ENCODE peak calls at places on chromosomes 11 and 22, in seven cellular contexts. W is sigmoid colon, V is GM23338, Y is prostate gland, R is upper lobe of left lung, X is endothelial cell of umbilical vein, D is HepG2. H is an unnamed sample. For H3K36me3, the result is how much of the 10 kb centered on the place peaks cover.

GRCh38 chr22:42906605-42907338 is 49.7 kb upstream of the ARFGAP3 start:
- DNase-seq in W (peak), X (peak), V (no peak), R (no peak), D (no peak), Y (no peak), H (no peak)

GRCh38 chr11:28017816-28018215 is 90.1 kb downstream of the KIF18A start:
- DNase-seq in R (no peak), Y (no peak), D (no peak), X (no peak), W (no peak), V (no peak), H (no peak)

GRCh38 chr11:96316869-96317268 is 26.1 kb downstream of the MAML2 start:
- DNase-seq in Y (peak), D (no peak), V (no peak), W (no peak), X (no peak), R (no peak), H (no peak)

GRCh38 chr11:45110562-45110961 is 35.9 kb upstream of the PRDM11 start:
- DNase-seq in Y (peak), W (peak), D (peak), R (no peak), V (peak), X (peak), H (peak)

GRCh38 chr22:43860831-43861230 is 1.5 kb downstream of the SULT4A1 start:
- DNase-seq in W (peak), V (no peak), D (no peak), Y (no peak), R (no peak), X (no peak), H (no peak)

GRCh38 chr22:24526191-24526590 is 28.7 kb downstream of the GUCD1 start:
- DNase-seq in X (no peak), Y (no peak), R (no peak), V (no peak), W (no peak), D (no peak), H (no peak)

GRCh38 chr22:41052661-41053490 is 39.5 kb upstream of the EP300 start:
- DNase-seq in D (peak), V (no peak), Y (no peak), W (no peak), R (no peak), X (no peak), H (no peak)

GRCh38 chr11:45803981-45804805 is 756 bp upstream of the SLC35C1 start:
- DNase-seq in W (peak), Y (peak), D (peak), X (peak), R (peak), V (peak), H (peak)

GRCh38 chr11:18492888-18493287 is 33.9 kb downstream of the TSG101 start:
- DNase-seq in Y (no peak), D (no peak), V (peak), R (no peak), X (no peak), W (no peak), H (no peak)

GRCh38 chr11:8287297-8288070 is 23.8 kb upstream of the LMO1 start:
- DNase-seq in X (no peak), W (peak), D (no peak), Y (no peak), V (no peak), R (no peak), H (no peak)

GRCh38 chr11:94928146-94928995 is 45.0 kb downstream of the CWC15 start:
- DNase-seq in R (no peak), Y (no peak), W (no peak), V (no peak), D (no peak), X (peak), H (no peak)

GRCh38 chr11:83219095-83219494 is 25.6 kb downstream of the ANKRD42 start:
- DNase-seq in X (no peak), V (peak), W (no peak), R (no peak), D (peak), Y (no peak), H (no peak)

GRCh38 chr11:19160839-19161238 is 40.9 kb downstream of the CSRP3 start:
- DNase-seq in W (no peak), Y (no peak), X (peak), D (no peak), V (no peak), R (no peak), H (no peak)

GRCh38 chr11:67600324-67601029 is 6.3 kb upstream of the NDUFV1 start:
- DNase-seq in X (no peak), D (no peak), W (no peak), V (no peak), Y (no peak), R (no peak), H (peak)

GRCh38 chr22:50261615-50262459 is at the start of gene MAPK12:
- DNase-seq in D (no peak), Y (no peak), X (peak), R (peak), V (peak), W (no peak), H (no peak)

GRCh38 chr22:29060931-29061330 is 700 bp downstream of the C22orf31 start:
- DNase-seq in R (no peak), X (no peak), D (no peak), V (no peak), Y (no peak), W (no peak), H (no peak)

GRCh38 chr11:61985863-61986262 is 18.4 kb upstream of the FTH1 start:
- DNase-seq in Y (no peak), V (no peak), W (no peak), X (no peak), D (no peak), R (no peak), H (no peak)

GRCh38 chr11:69587454-69588081 is 53.4 kb upstream of the CCND1 start:
- DNase-seq in D (peak), V (no peak), R (no peak), W (no peak), Y (no peak), X (peak), H (no peak)

GRCh38 chr11:46075168-46075567 is 46.1 kb downstream of the PHF21A start:
- DNase-seq in R (no peak), V (no peak), D (no peak), X (peak), W (no peak), Y (peak), H (no peak)

GRCh38 chr11:107598225-107599139 is 7.5 kb downstream of the ELMOD1 start:
- DNase-seq in Y (no peak), R (no peak), W (no peak), X (peak), V (peak), D (no peak), H (no peak)

GRCh38 chr22:46062971-46063631 is 86.1 kb upstream of the WNT7B start:
- DNase-seq in Y (no peak), X (no peak), D (no peak), V (no peak), W (peak), R (no peak), H (peak)

GRCh38 chr11:25423436-25424184 is 908.3 kb upstream of the ANO3 start:
- DNase-seq in X (no peak), W (no peak), V (peak), R (no peak), D (no peak), Y (no peak), H (no peak)

GRCh38 chr22:19559956-19560355 is 35.7 kb upstream of the CLDN5 start:
- DNase-seq in V (no peak), R (no peak), X (no peak), W (peak), Y (no peak), D (no peak), H (no peak)

GRCh38 chr11:62000539-62001446 is 33.4 kb upstream of the FTH1 start:
- DNase-seq in V (no peak), W (no peak), Y (no peak), X (no peak), R (no peak), D (peak), H (no peak)

GRCh38 chr11:126991596-126991995 is 9.0 kb downstream of the KIRREL3 start:
- DNase-seq in V (no peak), Y (no peak), D (no peak), R (no peak), W (no peak), X (no peak), H (no peak)

GRCh38 chr11:126992065-126992803 is 8.3 kb downstream of the KIRREL3 start:
- DNase-seq in R (no peak), D (no peak), V (no peak), W (no peak), X (no peak), Y (no peak), H (no peak)

GRCh38 chr11:126990716-126991480 is 9.7 kb downstream of the KIRREL3 start:
- DNase-seq in Y (no peak), D (no peak), R (no peak), X (no peak), V (no peak), W (no peak), H (no peak)

GRCh38 chr11:126988655-126989054 is 11.9 kb downstream of the KIRREL3 start:
- DNase-seq in V (no peak), W (no peak), D (no peak), X (no peak), Y (no peak), R (no peak), H (no peak)

DNA sequence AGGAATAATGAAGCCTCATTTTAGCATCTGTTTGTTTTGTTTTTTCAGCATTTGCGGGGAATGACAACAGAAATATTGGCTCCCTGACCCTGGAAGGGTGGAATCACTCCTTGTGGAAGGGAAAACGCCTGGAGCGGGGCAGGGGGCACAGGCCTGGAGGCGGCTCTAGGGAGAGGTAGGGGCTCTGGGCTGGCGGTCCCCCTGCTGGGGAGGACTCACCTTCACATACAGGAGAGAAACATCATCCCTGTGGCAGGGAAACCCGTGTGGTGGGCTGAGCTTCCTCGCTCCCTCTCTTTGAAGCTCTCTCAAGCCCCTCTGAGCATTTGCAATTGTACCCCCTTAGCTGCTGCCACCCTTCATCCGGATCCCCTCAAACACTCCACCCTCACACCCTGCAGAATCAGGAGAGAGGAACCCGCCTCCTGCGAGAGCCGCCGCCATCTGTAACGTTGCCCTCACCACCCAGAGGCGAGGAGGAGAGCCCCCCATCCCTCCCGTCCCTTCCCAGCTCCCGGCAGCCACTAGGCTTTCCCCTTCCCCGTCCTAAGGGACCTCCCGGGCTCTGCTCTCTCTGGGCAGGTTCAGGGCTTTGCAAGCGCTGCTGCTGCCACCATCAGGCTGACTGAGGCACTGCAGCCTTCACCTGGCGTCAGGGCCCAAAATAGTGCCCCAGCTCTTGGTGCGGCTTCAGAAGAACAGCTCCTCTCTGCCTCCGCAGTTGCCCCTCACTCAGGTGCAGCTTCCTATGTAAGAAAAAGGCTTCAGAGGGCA is 10.4 kb downstream of the KIRREL3 start:
- DNase-seq in Y (peak), V (peak), R (peak), D (peak), X (peak), W (peak), H (peak)
- H3K4me3 ChIP-seq in Y (no peak), V (peak), R (no peak), D (no peak), X (no peak), W (no peak), H (no peak)

GRCh38 chr11:130187096-130187495 is 27.5 kb downstream of the ST14 start:
- DNase-seq in W (no peak), V (no peak), R (no peak), Y (no peak), X (no peak), D (no peak), H (no peak)
- H3K36me3 ChIP-seq in W (under half), V (under half), R (under half), Y (under half), X (under half), D (under half), H (under half)

DNA sequence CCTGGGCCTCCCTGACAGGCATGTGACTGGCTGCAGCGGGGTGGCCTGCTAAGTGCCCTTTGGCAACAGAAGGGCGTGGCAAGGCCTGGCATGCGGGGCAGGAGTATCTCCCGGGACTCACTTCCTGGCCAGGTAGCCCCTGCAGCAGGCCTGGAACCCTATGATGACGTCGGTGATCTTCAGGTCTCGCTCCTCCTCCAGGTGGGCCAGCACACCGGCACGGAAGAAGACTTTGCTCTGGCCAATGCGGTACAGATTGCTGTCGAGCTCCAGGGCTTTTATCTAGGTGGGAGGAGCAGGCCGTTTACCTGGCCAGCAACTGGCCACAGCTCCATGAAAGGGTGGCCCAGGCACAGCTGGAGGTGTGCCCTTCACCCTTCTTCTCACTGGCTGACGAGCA is 50.9 kb downstream of the APOL1 start:
- DNase-seq in Y (no peak), R (no peak), X (no peak), V (no peak), W (no peak), D (no peak), H (peak)
- TF ChIP-seq POLR2AphosphoS5 in Y (no peak), R (no peak), X (no peak), V (no peak), W (peak), D (no peak), H (peak)

GRCh38 chr11:36186797-36187196 is 102.4 kb downstream of the COMMD9 start:
- DNase-seq in Y (no peak), R (no peak), W (no peak), V (no peak), X (no peak), D (no peak), H (no peak)
- H3K4me3 ChIP-seq in Y (no peak), R (no peak), W (no peak), V (no peak), X (no peak), D (no peak), H (no peak)

GRCh38 chr11:65621460-65621859 is 5.9 kb downstream of the PCNX3 start:
- DNase-seq in Y (no peak), W (no peak), D (no peak), R (peak), X (no peak), V (no peak), H (no peak)

GRCh38 chr11:65620666-65621065 is 5.1 kb downstream of the PCNX3 start:
- DNase-seq in W (no peak), V (no peak), Y (no peak), R (peak), D (no peak), X (no peak), H (no peak)

GRCh38 chr11:65617990-65618751 is 2.6 kb downstream of the PCNX3 start:
- DNase-seq in D (no peak), X (no peak), V (no peak), R (peak), Y (no peak), W (no peak), H (no peak)

GRCh38 chr11:65618763-65619162 is 3.2 kb downstream of the PCNX3 start:
- DNase-seq in W (no peak), Y (no peak), V (no peak), X (no peak), D (no peak), R (peak), H (no peak)

GRCh38 chr11:65619281-65619928 is 3.8 kb downstream of the PCNX3 start:
- DNase-seq in X (no peak), V (no peak), R (peak), Y (no peak), D (no peak), W (no peak), H (no peak)
- H3K36me3 ChIP-seq in X (under half), V (under half), R (half or more), Y (under half), D (under half), W (half or more), H (under half)

GRCh38 chr11:120388261-120388660 is 52.0 kb downstream of the ARHGEF12 start:
- DNase-seq in X (no peak), R (no peak), V (no peak), W (no peak), Y (no peak), D (peak), H (no peak)
- TF ChIP-seq POLR2AphosphoS5 in X (no peak), R (no peak), V (no peak), W (no peak), Y (no peak), D (no peak), H (no peak)

GRCh38 chr22:27029584-27030130 is 372.3 kb downstream of the MIAT start:
- DNase-seq in Y (no peak), V (peak), R (no peak), W (no peak), X (no peak), D (no peak), H (no peak)

GRCh38 chr22:27028093-27028492 is 370.7 kb downstream of the MIAT start:
- DNase-seq in R (no peak), W (no peak), D (no peak), Y (no peak), X (no peak), V (no peak), H (no peak)

DNA sequence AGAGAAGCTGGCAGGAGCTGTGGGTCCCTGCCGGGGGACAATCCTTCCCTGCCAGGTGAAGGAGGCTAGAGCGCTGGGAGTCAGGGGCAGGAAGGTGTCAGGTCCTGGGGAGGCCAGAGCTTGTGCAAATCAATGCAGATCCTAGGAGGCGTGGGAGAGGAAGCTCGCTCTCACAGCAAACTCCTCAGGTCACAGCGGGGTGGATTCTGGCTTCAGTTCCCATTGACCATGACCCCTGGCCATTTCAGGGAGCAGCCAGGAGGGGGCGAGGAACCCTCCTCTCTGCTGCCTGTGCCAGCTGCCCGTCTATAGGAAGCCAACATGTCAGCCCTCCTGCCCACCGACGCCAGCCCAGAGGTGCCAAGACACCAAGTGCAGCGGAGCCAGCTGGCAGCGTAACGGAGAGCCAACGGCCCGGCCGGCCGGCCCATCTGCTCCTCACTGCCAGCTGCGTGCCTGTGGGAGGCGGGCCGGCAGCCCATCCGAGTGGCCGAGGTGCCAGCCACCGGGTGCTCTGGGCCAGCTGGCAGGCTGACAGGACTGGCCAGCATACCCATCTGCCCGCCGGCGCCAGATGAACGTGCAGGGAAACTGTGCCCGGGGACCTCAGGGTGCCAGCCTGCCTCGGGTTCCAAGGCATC is 374.9 kb downstream of the MIAT start:
- DNase-seq in X (no peak), R (peak), D (no peak), V (peak), W (peak), Y (peak), H (no peak)
- H3K4me3 ChIP-seq in X (no peak), R (no peak), D (no peak), V (no peak), W (no peak), Y (no peak), H (no peak)

GRCh38 chr22:48415535-48415934 is 1412.1 kb downstream of the BRD1 start:
- DNase-seq in W (no peak), Y (no peak), X (no peak), R (no peak), V (no peak), D (no peak), H (no peak)
- H3K36me3 ChIP-seq in W (under half), Y (under half), X (under half), R (under half), V (under half), D (under half), H (under half)